ENCODE peak calls at places on chromosome 14, in eight cellular contexts. V is activated CD8-positive, alpha-beta memory T cell treated with anti-CD3 and anti-CD28 coated beads for 48 hours; Q is T-cell; X is T-helper 9 cell; K is stimulated activated CD8-positive, alpha-beta memory T cell treated with anti-CD3 and anti-CD28 coated beads, Interleukin-4, amount 100 ng/mL, for 1 hour; L is NCI-H1417; R is fibroblast of the conjunctiva; Y is AG04450. T is an unnamed sample.

GRCh38 chr14:53549956-53550355 is 396.8 kb upstream of the DDHD1 start:
- DNase-seq in V (no peak), Q (no peak), X (no peak), K (no peak), L (no peak), R (no peak), Y (no peak), T (no peak)

GRCh38 chr14:73188501-73188903 is 48.8 kb upstream of the PAPLN start:
- DNase-seq in V (no peak), Q (no peak), X (no peak), K (no peak), L (no peak), R (peak), Y (peak), T (no peak)

GRCh38 chr14:75545907-75546306 is 23.6 kb downstream of the BATF start:
- DNase-seq in V (no peak), Q (no peak), X (no peak), K (no peak), L (no peak), R (no peak), Y (no peak), T (no peak)

GRCh38 chr14:61196792-61197191 is 84.3 kb downstream of the TMEM30B start:
- DNase-seq in V (no peak), Q (no peak), X (no peak), K (no peak), L (no peak), R (no peak), Y (no peak), T (no peak)

GRCh38 chr14:76352639-76353281 is 23.2 kb upstream of the ESRRB start:
- DNase-seq in V (peak), Q (peak), X (peak), K (peak), L (peak), R (no peak), Y (no peak), T (peak)

GRCh38 chr14:96273629-96274028 is 17.6 kb downstream of the BDKRB1 start:
- DNase-seq in V (no peak), Q (no peak), X (no peak), K (no peak), L (no peak), R (no peak), Y (no peak), T (no peak)

GRCh38 chr14:76117789-76118188 is 33.9 kb upstream of the GPATCH2L start:
- DNase-seq in V (no peak), Q (no peak), X (no peak), K (no peak), L (no peak), R (no peak), Y (no peak), T (peak)

GRCh38 chr14:35386673-35387125 is 17.9 kb downstream of the NFKBIA start:
- DNase-seq in V (no peak), Q (no peak), X (no peak), K (no peak), L (peak), R (no peak), Y (no peak), T (no peak)

GRCh38 chr14:48693793-48694192 is 892.4 kb downstream of the RPS29 start:
- DNase-seq in V (no peak), Q (no peak), X (no peak), K (no peak), L (no peak), R (no peak), Y (no peak), T (no peak)

GRCh38 chr14:20440882-20441281 is 4.9 kb upstream of the KLHL33 start:
- DNase-seq in V (no peak), Q (peak), X (no peak), K (no peak), L (no peak), R (no peak), Y (no peak), T (no peak)

GRCh38 chr14:95488376-95489162 is 27.9 kb downstream of the SYNE3 start:
- DNase-seq in V (no peak), Q (no peak), X (no peak), K (no peak), L (no peak), R (no peak), Y (no peak), T (no peak)

GRCh38 chr14:51554339-51554920 is 97.3 kb upstream of the FRMD6 start:
- DNase-seq in V (no peak), Q (no peak), X (no peak), K (no peak), L (no peak), R (no peak), Y (peak), T (no peak)

GRCh38 chr14:99755629-99756603 is 37.3 kb upstream of the EML1 start:
- DNase-seq in V (no peak), Q (no peak), X (no peak), K (no peak), L (no peak), R (peak), Y (peak), T (no peak)

GRCh38 chr14:97274626-97275025 is 477.4 kb downstream of the VRK1 start:
- DNase-seq in V (no peak), Q (no peak), X (no peak), K (no peak), L (no peak), R (no peak), Y (no peak), T (no peak)

GRCh38 chr14:34713681-34714319 is 593 bp downstream of the CFL2 start:
- DNase-seq in V (no peak), Q (no peak), X (peak), K (peak), L (peak), R (peak), Y (no peak), T (no peak)

GRCh38 chr14:102323102-102323501 is 3.6 kb downstream of the ZNF839 start:
- DNase-seq in V (no peak), Q (no peak), X (no peak), K (no peak), L (no peak), R (peak), Y (peak), T (peak)

GRCh38 chr14:81416233-81416927 is 16.3 kb upstream of the STON2 start:
- DNase-seq in V (no peak), Q (no peak), X (no peak), K (no peak), L (no peak), R (no peak), Y (no peak), T (no peak)

GRCh38 chr14:67622675-67623074 is 3.0 kb downstream of the ARG2 start:
- DNase-seq in V (no peak), Q (no peak), X (no peak), K (no peak), L (no peak), R (no peak), Y (no peak), T (no peak)

GRCh38 chr14:44898547-44898946 is 63.2 kb downstream of the KLHL28 start:
- DNase-seq in V (no peak), Q (no peak), X (no peak), K (no peak), L (no peak), R (peak), Y (no peak), T (no peak)